ENCODE peak calls at places on chromosomes 16 and 17, in four cellular contexts. Q is stimulated activated naive CD8-positive, alpha-beta T cell treated with anti-CD3 and anti-CD28 coated beads, Interleukin-15, Interleukin-2, amounts not matched to agents 100 U/mL and 50 U/mL, for 24 hours; O is colonic mucosa; B is nephron progenitor cell. E is an unnamed sample.

GRCh38 chr16:61887903-61888302 is 148.3 kb downstream of the CDH8 start:
- DNase-seq in Q (no peak), O (no peak), B (no peak), E (no peak)

GRCh38 chr17:78890111-78890897 is 12.7 kb downstream of the CEP295NL start:
- DNase-seq in Q (peak), O (peak), B (no peak), E (peak)

GRCh38 chr17:71983828-71984227 is 137.0 kb upstream of the SOX9 start:
- DNase-seq in Q (peak), O (no peak), B (no peak), E (no peak)

GRCh38 chr16:27378871-27379580 is 22.9 kb upstream of the IL21R start:
- DNase-seq in Q (peak), O (no peak), B (no peak), E (no peak)

GRCh38 chr16:84514874-84515835 is 10.7 kb upstream of the MEAK7 start:
- DNase-seq in Q (peak), O (no peak), B (no peak), E (peak)

GRCh38 chr17:2179615-2180295 is 123.8 kb downstream of the SMG6 start:
- DNase-seq in Q (no peak), O (peak), B (no peak), E (no peak)

GRCh38 chr17:62307196-62307595 is 73.2 kb upstream of the EFCAB3 start:
- DNase-seq in Q (no peak), O (peak), B (no peak), E (no peak)

GRCh38 chr17:29709861-29710849 is 87.4 kb upstream of the CORO6 start:
- DNase-seq in Q (no peak), O (no peak), B (no peak), E (no peak)

GRCh38 chr17:7711356-7711755 is 6.2 kb upstream of the DNAH2 start:
- DNase-seq in Q (no peak), O (no peak), B (no peak), E (no peak)

GRCh38 chr17:382644-383533 is 30.3 kb upstream of the RPH3AL start:
- DNase-seq in Q (no peak), O (no peak), B (peak), E (no peak)

GRCh38 chr16:83374951-83375350 is 432.8 kb upstream of the HSBP1 start:
- DNase-seq in Q (no peak), O (no peak), B (no peak), E (no peak)